ENCODE peak calls at places on chromosome 5, in six cellular contexts. F is GM19239, M is amniotic stem cell, L is M059J, W is OCI-M1, J is T47D. D is an unnamed sample.

GRCh38 chr5:39146831-39147540 is 72.4 kb downstream of the FYB1 start:
- DNase-seq in W (no peak), F (no peak), L (no peak), M (no peak), J (no peak), D (no peak)

GRCh38 chr5:96344678-96345612 is 88.1 kb downstream of the PCSK1 start:
- DNase-seq in W (peak; percentile 76), L (peak; percentile 72), F (no peak), M (peak; percentile 41), J (peak; percentile 44), D (peak; percentile 78)

GRCh38 chr5:173909205-173909604 is 21.1 kb downstream of the CPEB4 start:
- DNase-seq in M (no peak), W (no peak), L (no peak), J (no peak), F (no peak), D (no peak)

GRCh38 chr5:132270706-132271105 is 13.2 kb downstream of the PDLIM4 start:
- DNase-seq in L (no peak), M (no peak), J (no peak), W (no peak), F (no peak), D (no peak)

GRCh38 chr5:39519566-39520231 is 94.9 kb upstream of the DAB2 start:
- DNase-seq in L (peak; percentile 68), W (no peak), J (peak; percentile 9), F (no peak), M (no peak), D (no peak)

GRCh38 chr5:73282383-73282782 is 109.4 kb downstream of the TMEM174 start:
- DNase-seq in L (no peak), F (no peak), W (no peak), M (no peak), J (no peak), D (peak; percentile 31)

GRCh38 chr5:131322926-131323325 is 59.1 kb downstream of the CDC42SE2 start:
- DNase-seq in W (no peak), L (peak; percentile 46), J (no peak), F (no peak), M (no peak), D (no peak)

GRCh38 chr5:172454355-172455086 is at the start of gene SH3PXD2B:
- DNase-seq in J (peak; percentile 49), W (no peak), L (peak; percentile 41), F (peak; percentile 35), M (no peak), D (peak; percentile 44)

GRCh38 chr5:160899735-160900134 is 47.7 kb upstream of the ATP10B start:
- DNase-seq in M (no peak), L (no peak), F (no peak), W (no peak), J (no peak), D (no peak)

GRCh38 chr5:119943148-119943547 is 313.8 kb downstream of the FAM170A start:
- DNase-seq in W (no peak), F (no peak), M (no peak), J (no peak), L (peak; percentile 32), D (peak; percentile 2)

GRCh38 chr5:142590451-142591240 is 95.2 kb downstream of the FGF1 start:
- DNase-seq in W (no peak), F (no peak), J (no peak), M (no peak), L (no peak), D (no peak)

GRCh38 chr5:149486726-149487635 is 64.3 kb downstream of the CSNK1A1 start:
- DNase-seq in W (no peak), M (no peak), L (peak; percentile 74), J (no peak), F (no peak), D (no peak)

GRCh38 chr5:36724429-36725332 is 118.3 kb downstream of the SLC1A3 start:
- DNase-seq in J (no peak), F (peak; percentile 66), L (peak; percentile 60), W (peak; percentile 98), M (no peak), D (no peak)

GRCh38 chr5:31120642-31120948 is 72.9 kb upstream of the CDH6 start:
- DNase-seq in L (no peak), W (no peak), M (no peak), J (no peak), F (no peak), D (no peak)

GRCh38 chr5:64637144-64637543 is 53.2 kb upstream of the SHISAL2B start:
- DNase-seq in J (no peak), F (no peak), L (peak; percentile 15), M (no peak), W (no peak), D (no peak)

D was measured in COR-L47.